ENCODE peak calls at places on chromosomes 3 and 15, in five cellular contexts. E is hepatocyte, N is heart right ventricle, Z is DMS 273 treated with DMSO at 0.1 percent for 48 hours, S is H9. F is an unnamed sample.

GRCh38 chr3:43998374-43998840 is 243.3 kb upstream of the TOPAZ1 start:
- DNase-seq in S (peak), N (no peak), E (peak), Z (no peak), F (no peak)

GRCh38 chr3:53195602-53196574 is 34.9 kb downstream of the PRKCD start:
- DNase-seq in Z (no peak), E (peak), N (peak), S (peak), F (no peak)

GRCh38 chr15:81410318-81410753 is 36.3 kb upstream of the TMC3 start:
- DNase-seq in E (peak), S (peak), Z (peak), N (peak), F (peak)

GRCh38 chr3:8069981-8070380 is 431.6 kb upstream of the LMCD1 start:
- DNase-seq in Z (no peak), E (no peak), N (no peak), S (no peak), F (no peak)

GRCh38 chr15:37098468-37099320 is 1.7 kb downstream of the MEIS2 start:
- DNase-seq in N (peak), E (peak), Z (no peak), S (peak), F (no peak)

GRCh38 chr3:166445865-166446264 is 608.6 kb upstream of the BCHE start:
- DNase-seq in E (no peak), Z (no peak), N (no peak), S (no peak), F (no peak)

GRCh38 chr3:40847571-40847992 is 322.8 kb downstream of the ZNF621 start:
- DNase-seq in N (no peak), E (peak), Z (no peak), S (peak), F (no peak)

GRCh38 chr3:185843126-185843525 is 18.3 kb upstream of the IGF2BP2 start:
- DNase-seq in N (no peak), Z (no peak), E (no peak), S (no peak), F (no peak)

GRCh38 chr3:170137971-170138370 is 43.6 kb downstream of the PHC3 start:
- DNase-seq in Z (no peak), N (no peak), S (no peak), E (no peak), F (no peak)

GRCh38 chr3:152842423-152842822 is 7.5 kb downstream of the P2RY1 start:
- DNase-seq in Z (no peak), N (no peak), E (no peak), S (no peak), F (no peak)

GRCh38 chr15:78565951-78566774 is 843 bp downstream of the CHRNA5 start:
- DNase-seq in Z (no peak), S (peak), E (peak), N (no peak), F (no peak)

GRCh38 chr3:64685800-64686445 is 1.9 kb downstream of the ADAMTS9 start:
- DNase-seq in Z (peak), S (peak), N (peak), E (peak), F (no peak)

F was measured in NCI-H187 treated with DMSO at 0.1 percent for 48 hours.